ENCODE peak calls at places on chromosomes 7 and 10, in six cellular contexts. M is GM23338, J is transverse colon, B is AG04449, K is colonic mucosa, H is fibroblast of pulmonary artery. U is an unnamed sample.

GRCh38 chr10:60942604-60943269 is 1.2 kb downstream of the RHOBTB1 start:
- DNase-seq in B (no peak), J (peak), M (peak), K (peak), H (peak), U (peak)

GRCh38 chr7:140003913-140004382 is 58.8 kb downstream of the PARP12 start:
- DNase-seq in H (peak), J (peak), M (peak), B (no peak), K (peak), U (peak)

GRCh38 chr7:4727914-4728705 is 46.0 kb downstream of the FOXK1 start:
- DNase-seq in H (no peak), K (no peak), M (no peak), B (no peak), J (no peak), U (no peak)

GRCh38 chr7:74231232-74231590 is 21.4 kb downstream of the LAT2 start:
- DNase-seq in H (no peak), M (no peak), J (peak), K (no peak), B (no peak), U (no peak)

GRCh38 chr10:3825862-3826351 is 40.9 kb upstream of the KLF6 start:
- DNase-seq in K (no peak), B (no peak), J (no peak), M (no peak), H (peak), U (no peak)

GRCh38 chr10:131920693-131921092 is 19.9 kb downstream of the PPP2R2D start:
- DNase-seq in B (no peak), J (no peak), H (no peak), M (no peak), K (no peak), U (no peak)

GRCh38 chr7:131604841-131605279 is 48.4 kb upstream of the PODXL start:
- DNase-seq in J (no peak), H (peak), K (no peak), M (peak), B (peak), U (peak)

GRCh38 chr10:129005804-129006203 is 461.2 kb upstream of the MGMT start:
- DNase-seq in B (no peak), H (no peak), M (no peak), K (no peak), J (no peak), U (no peak)

GRCh38 chr7:28626629-28627262 is 214.4 kb downstream of the CREB5 start:
- DNase-seq in K (peak), M (peak), J (no peak), B (no peak), H (peak), U (peak)

GRCh38 chr10:620417-620816 is 69.1 kb downstream of the DIP2C start:
- DNase-seq in J (no peak), K (no peak), M (no peak), B (no peak), H (no peak), U (no peak)

GRCh38 chr10:36606234-36606839 is 519.1 kb upstream of the ANKRD30A start:
- DNase-seq in H (peak), B (no peak), M (no peak), K (no peak), J (no peak), U (no peak)

GRCh38 chr10:20955355-20955893 is 58.3 kb upstream of the NEBL start:
- DNase-seq in M (no peak), B (no peak), K (no peak), H (no peak), J (no peak), U (no peak)

DNA sequence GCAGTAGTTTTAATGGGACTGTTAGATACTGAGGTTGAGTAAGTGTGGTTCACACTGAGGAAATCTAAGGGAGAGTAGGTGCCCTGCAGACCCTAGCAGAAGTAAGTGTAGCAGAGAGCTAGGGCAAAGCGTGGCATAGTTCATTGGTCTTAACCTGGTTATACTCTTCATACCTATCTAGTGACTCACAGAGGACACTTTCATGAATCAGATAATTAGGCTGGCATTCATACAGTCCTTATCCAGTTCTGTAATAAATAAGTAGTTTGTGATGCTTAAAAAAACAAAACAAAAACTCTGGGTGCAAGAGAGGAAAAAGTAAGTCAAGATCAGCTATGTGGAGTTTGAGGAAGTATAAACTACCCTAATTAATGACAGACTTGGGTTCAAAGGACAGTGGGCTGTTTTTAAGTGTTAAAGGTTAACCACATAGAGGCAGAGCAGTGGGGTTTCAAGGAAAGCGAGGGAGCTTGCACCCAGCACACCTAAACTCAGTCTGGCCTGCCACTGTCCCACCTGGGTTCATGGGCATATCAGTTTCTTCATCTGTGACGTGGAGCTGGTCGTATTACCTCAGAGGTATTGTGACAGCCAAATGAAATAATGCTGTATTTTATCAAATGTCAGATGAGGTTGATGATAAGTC is 27.1 kb downstream of the LMTK2 start:
- DNase-seq in B (no peak), H (no peak), J (no peak), M (no peak), K (no peak), U (peak)
- H3K4me3 ChIP-seq in B (no peak), H (no peak), J (no peak), M (no peak), K (no peak), U (no peak)

DNA sequence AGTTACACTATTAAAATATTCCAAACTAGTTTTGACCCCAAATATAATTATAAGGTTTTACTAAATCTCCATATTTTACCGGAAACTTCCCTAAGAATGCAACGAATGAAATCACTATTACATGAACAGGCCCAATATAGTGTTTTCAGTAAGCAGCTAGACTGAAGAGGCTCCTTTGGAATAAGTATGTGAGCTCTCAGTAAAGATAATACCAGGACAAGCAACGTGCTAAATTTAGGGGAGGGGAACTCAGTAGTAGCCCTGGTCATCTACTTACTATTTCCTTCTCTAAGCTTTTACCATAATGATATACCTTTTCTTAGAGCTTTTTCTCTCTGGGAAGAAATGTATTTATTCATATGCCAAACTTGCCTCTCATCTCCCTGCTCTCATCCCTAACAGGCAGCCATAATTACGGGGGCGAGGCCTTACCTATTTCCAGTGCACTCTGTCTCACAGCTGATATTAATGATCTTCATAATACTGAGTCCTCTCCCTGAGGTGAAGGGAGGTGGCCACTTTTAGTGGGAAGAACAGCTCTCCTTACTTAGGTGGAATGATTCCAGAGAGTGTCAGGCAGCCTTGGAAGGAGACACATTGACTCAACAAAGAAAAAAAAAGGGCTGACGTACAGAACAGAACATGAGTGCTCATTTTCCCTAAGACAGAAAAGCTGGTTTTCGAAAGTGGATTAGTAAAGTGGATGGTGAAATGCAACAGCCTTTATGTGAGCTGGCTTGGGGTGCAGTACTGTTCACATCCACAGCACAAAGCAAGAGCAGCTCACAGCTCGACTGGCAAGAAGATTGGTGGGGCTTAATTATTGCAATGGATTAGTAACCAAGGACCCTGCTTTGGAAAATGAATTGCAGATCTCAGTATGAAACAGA is 165.4 kb downstream of the GLI3 start:
- DNase-seq in H (peak), J (no peak), M (peak), B (no peak), K (no peak), U (peak)
- TF ChIP-seq CTCF in H (peak), J (no peak), M (no peak), B (no peak), K (no peak), U (peak)

GRCh38 chr7:128166603-128167315 is 74.3 kb upstream of the LEP start:
- DNase-seq in K (no peak), B (no peak), H (no peak), J (no peak), M (peak), U (peak)

GRCh38 chr7:128167791-128168666 is 73.0 kb upstream of the LEP start:
- DNase-seq in M (peak), H (no peak), J (no peak), K (no peak), B (no peak), U (no peak)

GRCh38 chr7:128167316-128167691 is 73.8 kb upstream of the LEP start:
- DNase-seq in B (peak), J (peak), K (no peak), H (peak), M (peak), U (peak)

GRCh38 chr7:128170461-128170860 is 70.6 kb upstream of the LEP start:
- DNase-seq in M (no peak), J (no peak), K (no peak), B (no peak), H (no peak), U (no peak)

DNA sequence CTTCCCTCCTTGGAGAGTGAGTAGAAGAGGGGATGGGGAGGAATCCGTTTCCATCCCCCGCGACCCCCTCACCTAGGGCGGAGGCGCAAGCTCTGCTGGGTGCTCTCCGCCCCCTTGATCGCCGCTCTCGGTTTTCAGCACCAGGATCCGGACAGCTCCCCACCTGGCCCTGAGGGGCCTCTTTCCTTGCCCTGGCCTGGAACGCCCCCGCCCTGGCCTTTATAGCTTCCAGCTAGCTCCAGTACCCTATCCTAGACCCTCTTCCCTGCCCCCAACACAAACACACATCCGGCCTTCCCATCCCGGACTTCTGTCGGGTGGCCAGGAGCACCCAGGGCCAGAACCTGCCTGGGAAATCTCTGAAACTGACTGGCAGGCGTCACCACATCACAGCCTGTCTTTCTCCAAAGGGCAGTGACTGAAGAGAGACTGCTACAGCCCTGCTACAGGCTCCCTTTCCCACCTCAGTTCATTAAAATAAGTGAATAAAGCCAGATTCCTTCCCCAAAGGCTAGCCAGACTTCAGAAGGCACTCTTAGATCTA is 72.3 kb upstream of the LEP start:
- DNase-seq in B (no peak), H (peak), J (peak), K (peak), M (peak), U (peak)
- H3K4me3 ChIP-seq in B (no peak), H (no peak), J (no peak), K (no peak), M (peak), U (no peak)

DNA sequence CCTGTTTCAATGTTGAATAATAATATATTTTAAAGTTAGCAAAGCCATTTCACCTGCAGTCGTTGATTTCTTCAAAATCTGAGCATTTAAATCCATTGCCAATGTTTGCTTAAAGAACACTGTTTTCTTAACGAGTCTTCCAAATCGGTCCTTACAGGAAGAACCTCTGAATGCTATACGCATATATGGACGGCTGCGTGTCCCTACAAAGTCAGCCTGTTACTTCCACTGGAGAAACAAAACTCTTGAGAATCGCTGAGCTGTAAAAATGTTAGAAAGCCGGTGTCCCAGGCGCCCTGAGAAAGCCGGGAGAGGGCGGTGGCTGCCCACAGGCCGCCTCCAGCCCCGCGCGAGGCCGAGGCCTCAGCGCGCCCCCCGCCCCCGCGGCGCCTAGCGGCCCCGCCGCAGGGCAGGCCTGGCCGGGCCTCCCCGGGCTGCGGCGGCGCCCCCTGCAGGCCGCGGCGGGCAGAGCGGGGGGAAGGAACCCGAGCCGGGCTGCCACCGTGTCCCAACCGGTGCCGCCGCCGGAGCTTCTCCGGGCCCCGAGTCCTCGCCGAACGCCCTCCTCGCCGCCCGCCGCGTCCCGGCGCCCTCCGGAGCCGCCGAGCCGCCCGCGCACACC is at the start of gene FHIP2A:
- DNase-seq in M (peak), K (peak), J (peak), H (peak), B (no peak), U (peak)
- TF ChIP-seq CTCF in M (peak), K (peak), J (peak), H (no peak), B (peak), U (peak)

GRCh38 chr7:94907026-94907419 is 371 bp upstream of the PPP1R9A start:
- DNase-seq in K (no peak), H (no peak), J (no peak), M (peak), B (no peak), U (peak)

GRCh38 chr7:94909023-94909466 is 1.7 kb downstream of the PPP1R9A start:
- DNase-seq in M (no peak), H (no peak), B (no peak), J (no peak), K (no peak), U (peak)

GRCh38 chr7:94906035-94906796 is 1.2 kb upstream of the PPP1R9A start:
- DNase-seq in M (no peak), H (peak), B (no peak), K (no peak), J (no peak), U (no peak)

GRCh38 chr7:94908204-94909022 is 1.0 kb downstream of the PPP1R9A start:
- DNase-seq in H (peak), K (peak), B (no peak), J (peak), M (peak), U (peak)

GRCh38 chr7:94907420-94908203 is at the start of gene PPP1R9A:
- DNase-seq in H (peak), K (peak), B (no peak), J (peak), M (peak), U (peak)
- H3K4me3 ChIP-seq in H (peak), K (peak), B (peak), J (peak), M (peak), U (peak)

GRCh38 chr7:42639930-42640329 is 271.9 kb downstream of the C7orf25 start:
- DNase-seq in M (peak), J (no peak), B (no peak), K (no peak), H (no peak), U (no peak)
- TF ChIP-seq CTCF in M (peak), J (no peak), B (peak), K (no peak), H (no peak), U (peak)

DNA sequence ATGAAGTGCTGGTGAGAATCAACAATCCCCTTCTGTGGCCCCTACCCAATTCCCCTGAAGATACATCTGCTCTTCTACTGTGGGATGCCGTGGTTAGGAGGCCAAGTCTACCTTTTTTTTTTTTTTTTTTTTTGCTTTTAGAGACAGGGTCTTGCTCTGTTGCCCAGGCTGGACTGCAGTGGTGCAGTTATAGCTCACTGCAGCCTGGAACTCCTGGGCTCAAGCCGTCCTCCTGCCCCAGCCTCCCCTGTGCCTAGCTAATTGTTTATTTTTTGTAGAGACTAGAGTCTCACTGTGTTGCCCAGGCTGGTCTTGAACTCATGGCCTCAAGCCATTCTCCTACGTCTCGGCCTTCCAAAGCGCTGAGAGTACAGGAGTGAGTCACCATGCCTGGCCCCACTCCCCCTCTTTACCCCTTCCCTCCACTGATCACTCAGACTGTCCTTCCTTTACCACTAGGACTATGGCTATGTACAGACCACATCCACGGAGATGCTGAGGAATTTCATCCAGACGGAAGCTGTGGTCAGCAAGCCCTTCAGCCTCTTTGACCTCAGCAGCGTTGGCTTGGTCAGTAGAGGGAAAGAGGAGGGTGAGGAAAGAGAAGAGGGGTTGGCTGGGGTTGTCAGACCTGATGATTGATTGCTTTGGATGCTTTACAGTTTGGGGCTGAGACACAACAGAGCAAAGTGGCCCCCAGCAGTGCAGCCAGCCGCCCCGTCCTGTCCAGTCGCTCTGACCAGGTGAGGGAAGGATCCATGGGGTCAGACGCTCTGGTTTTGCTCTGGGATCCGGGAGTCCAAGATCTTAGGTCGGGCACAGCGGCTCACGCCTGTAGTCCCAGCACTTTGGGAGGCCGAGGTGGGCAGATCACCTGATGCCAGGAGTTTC is 1.8 kb downstream of the AP4M1 start:
- DNase-seq in B (no peak), J (no peak), K (no peak), H (peak), M (no peak), U (peak)
- H3K4me3 ChIP-seq in B (no peak), J (no peak), K (no peak), H (no peak), M (peak), U (no peak)

U was measured in astrocyte of the spinal cord.